ENCODE peak calls at places on chromosomes 4 and X, in eight cellular contexts. J is right atrium auricular region; X is dermis microvascular lymphatic vessel endothelial cell; D is lung microvascular endothelial cell; M is SK-N-SH; A is SK-N-DZ; W is CD4-positive, CD25-positive, alpha-beta regulatory T cell; Q is left cardiac atrium. S is an unnamed sample.

GRCh38 chr4:186248643-186249042 is 17.3 kb upstream of the F11 start:
- DNase-seq in J (no peak), X (no peak), D (no peak), M (no peak), A (no peak), W (no peak), Q (no peak), S (no peak)

GRCh38 chr4:130747842-130748241 is 1651.9 kb downstream of the C4orf33 start:
- DNase-seq in J (no peak), X (no peak), D (no peak), M (no peak), A (no peak), W (no peak), Q (no peak), S (no peak)

GRCh38 chr4:73729534-73730165 is 10.7 kb upstream of the CXCL8 start:
- DNase-seq in J (peak; percentile 82), X (peak; percentile 82), D (peak; percentile 83), M (peak; percentile 28), A (peak; percentile 36), W (no peak), Q (peak; percentile 61), S (no peak)

GRCh38 chrX:122504026-122504425 is 680.1 kb upstream of the GRIA3 start:
- DNase-seq in J (no peak), X (no peak), D (no peak), M (no peak), A (no peak), W (no peak), Q (no peak), S (no peak)

GRCh38 chr4:163693776-163694175 is 199.3 kb downstream of the TMA16 start:
- DNase-seq in J (no peak), X (no peak), D (no peak), M (no peak), A (no peak), W (no peak), Q (no peak), S (no peak)

GRCh38 chr4:67167849-67168248 is 377.5 kb downstream of the CENPC start:
- DNase-seq in J (no peak), X (no peak), D (no peak), M (no peak), A (no peak), W (no peak), Q (no peak), S (no peak)

GRCh38 chr4:85370400-85371032 is 104.4 kb upstream of the ARHGAP24 start:
- DNase-seq in J (no peak), X (peak; percentile 45), D (peak; percentile 57), M (peak; percentile 5), A (peak; percentile 46), W (no peak), Q (peak; percentile 22), S (no peak)

GRCh38 chr4:104446431-104446925 is 48.2 kb downstream of the CXXC4 start:
- DNase-seq in J (no peak), X (no peak), D (no peak), M (no peak), A (no peak), W (no peak), Q (no peak), S (no peak)

GRCh38 chr4:158895797-158896442 is 127.1 kb downstream of the FNIP2 start:
- DNase-seq in J (no peak), X (peak; percentile 57), D (peak; percentile 33), M (no peak), A (no peak), W (no peak), Q (no peak), S (no peak)

GRCh38 chr4:73862357-73862756 is 6.8 kb upstream of the CXCL1 start:
- DNase-seq in J (no peak), X (no peak), D (no peak), M (no peak), A (no peak), W (no peak), Q (no peak), S (no peak)

S was measured in T follicular helper cell.